ENCODE peak calls at places on chromosomes 7 and 10, in nine cellular contexts. L is endodermal cell; D is fibroblast of gingiva; X is stimulated activated CD8-positive, alpha-beta memory T cell treated with anti-CD3 and anti-CD28 coated beads, Interleukin-4, amount 100 ng/mL, for 1 hour; C is activated CD4-positive, CD25-positive, alpha-beta regulatory T cell; N is HEK293T; E is caudate nucleus; V is A549; W is RCC 7860. U is an unnamed sample.

GRCh38 chr10:26480909-26481703 is 43.0 kb downstream of the APBB1IP start:
- DNase-seq in N (no peak), D (no peak), V (no peak), W (no peak), X (no peak), C (no peak), E (no peak), L (no peak), U (no peak)

GRCh38 chr10:101394522-101395133 is 40.7 kb downstream of the BTRC start:
- DNase-seq in D (no peak), E (no peak), L (no peak), V (no peak), X (no peak), C (no peak), N (peak), W (no peak), U (peak)

GRCh38 chr7:21966271-21966670 is 20.6 kb upstream of the CDCA7L start:
- DNase-seq in E (no peak), V (no peak), D (no peak), C (no peak), W (no peak), L (no peak), N (no peak), X (no peak), U (no peak)

GRCh38 chr10:95445837-95446347 is 115.3 kb downstream of the SORBS1 start:
- DNase-seq in V (peak), X (peak), L (peak), C (no peak), D (peak), N (peak), E (no peak), W (peak), U (peak)

GRCh38 chr7:137965942-137966624 is 35.8 kb downstream of the CREB3L2 start:
- DNase-seq in W (no peak), N (no peak), E (no peak), C (no peak), V (no peak), X (no peak), L (no peak), D (no peak), U (no peak)

GRCh38 chr7:6462094-6462493 is 14.3 kb upstream of the DAGLB start:
- DNase-seq in N (no peak), E (no peak), W (no peak), L (no peak), V (no peak), C (no peak), X (no peak), D (no peak), U (no peak)

GRCh38 chr7:47100815-47101435 is 481.0 kb downstream of the TNS3 start:
- DNase-seq in X (no peak), W (no peak), N (peak), V (peak), C (no peak), L (peak), E (no peak), D (peak), U (peak)

GRCh38 chr10:102230861-102231356 is 4.8 kb downstream of the ELOVL3 start:
- DNase-seq in N (peak), D (no peak), V (peak), C (no peak), X (peak), L (peak), E (no peak), W (no peak), U (no peak)

GRCh38 chr10:86535057-86535882 is 13.7 kb upstream of the WAPL start:
- DNase-seq in W (no peak), V (peak), L (peak), C (no peak), D (peak), N (no peak), X (no peak), E (no peak), U (no peak)

GRCh38 chr7:44378744-44379143 is 53.4 kb upstream of the CAMK2B start:
- DNase-seq in V (peak), E (no peak), W (peak), X (no peak), N (no peak), D (peak), C (no peak), L (no peak), U (peak)

GRCh38 chr10:101031128-101031795 is at the start of the genes PDZD7 and SFXN3:
- DNase-seq in X (peak), D (peak), V (peak), N (peak), W (peak), L (peak), C (peak), E (peak), U (peak)